ENCODE peak calls at places on chromosomes 12 and 14, in seven cellular contexts. One of them, this sample, is unnamed. For H3K36me3, the result is how much of the 10 kb centered on the place peaks cover.

GRCh38 chr14:55412686-55413085 is 1.1 kb upstream of the ATG14 start:
- DNase-seq in mucosa of descending colon: no peak
- DNase-seq in GM12878: no peak
- DNase-seq in neuronal stem cell: no peak
- DNase-seq in breast epithelium: no peak
- DNase-seq in heart right ventricle: no peak
- DNase-seq in effector memory CD4-positive, alpha-beta T cell: no peak
- DNase-seq in this sample: no peak

GRCh38 chr14:94543450-94544123 is 17.7 kb upstream of the SERPINA4 start:
- DNase-seq in mucosa of descending colon: no peak
- DNase-seq in GM12878: no peak
- DNase-seq in neuronal stem cell: no peak
- DNase-seq in breast epithelium: no peak
- DNase-seq in heart right ventricle: no peak
- DNase-seq in effector memory CD4-positive, alpha-beta T cell: no peak
- DNase-seq in this sample: no peak

GRCh38 chr12:131916306-131917138 is 12.6 kb upstream of the PUS1 start:
- DNase-seq in mucosa of descending colon: no peak
- DNase-seq in GM12878: no peak
- DNase-seq in neuronal stem cell: no peak
- DNase-seq in breast epithelium: no peak
- DNase-seq in heart right ventricle: no peak
- DNase-seq in effector memory CD4-positive, alpha-beta T cell: no peak
- DNase-seq in this sample: no peak

GRCh38 chr12:117152793-117153775 is 37.2 kb downstream of the FBXO21 start:
- DNase-seq in mucosa of descending colon: no peak
- DNase-seq in GM12878: no peak
- DNase-seq in neuronal stem cell: no peak
- DNase-seq in breast epithelium: no peak
- DNase-seq in heart right ventricle: peak
- DNase-seq in effector memory CD4-positive, alpha-beta T cell: no peak
- DNase-seq in this sample: no peak

GRCh38 chr12:66428261-66428660 is 126.0 kb downstream of the HELB start:
- DNase-seq in mucosa of descending colon: no peak
- DNase-seq in GM12878: no peak
- DNase-seq in neuronal stem cell: no peak
- DNase-seq in breast epithelium: no peak
- DNase-seq in heart right ventricle: no peak
- DNase-seq in effector memory CD4-positive, alpha-beta T cell: no peak
- DNase-seq in this sample: no peak

GRCh38 chr12:88142610-88142991 is 494 bp downstream of the TMTC3 start:
- DNase-seq in mucosa of descending colon: peak
- DNase-seq in GM12878: no peak
- DNase-seq in neuronal stem cell: no peak
- DNase-seq in breast epithelium: no peak
- DNase-seq in heart right ventricle: peak
- DNase-seq in effector memory CD4-positive, alpha-beta T cell: no peak
- DNase-seq in this sample: peak

GRCh38 chr12:9606247-9606646 is 1.5 kb downstream of the KLRB1 start:
- DNase-seq in mucosa of descending colon: no peak
- DNase-seq in GM12878: no peak
- DNase-seq in neuronal stem cell: no peak
- DNase-seq in breast epithelium: no peak
- DNase-seq in heart right ventricle: no peak
- DNase-seq in effector memory CD4-positive, alpha-beta T cell: no peak
- DNase-seq in this sample: no peak

GRCh38 chr12:92034858-92035401 is 110.7 kb downstream of the BTG1 start:
- DNase-seq in mucosa of descending colon: peak
- DNase-seq in GM12878: peak
- DNase-seq in neuronal stem cell: no peak
- DNase-seq in breast epithelium: peak
- DNase-seq in heart right ventricle: peak
- DNase-seq in effector memory CD4-positive, alpha-beta T cell: peak
- DNase-seq in this sample: peak

GRCh38 chr12:11022520-11022919 is at the start of gene TAS2R19:
- DNase-seq in mucosa of descending colon: no peak
- DNase-seq in GM12878: no peak
- DNase-seq in neuronal stem cell: no peak
- DNase-seq in breast epithelium: no peak
- DNase-seq in heart right ventricle: no peak
- DNase-seq in effector memory CD4-positive, alpha-beta T cell: no peak
- DNase-seq in this sample: no peak

GRCh38 chr12:24617471-24617870 is 331.4 kb downstream of the BCAT1 start:
- DNase-seq in mucosa of descending colon: no peak
- DNase-seq in GM12878: no peak
- DNase-seq in neuronal stem cell: no peak
- DNase-seq in breast epithelium: no peak
- DNase-seq in heart right ventricle: no peak
- DNase-seq in effector memory CD4-positive, alpha-beta T cell: no peak
- DNase-seq in this sample: no peak

GRCh38 chr12:123494124-123494843 is 36.3 kb downstream of the SNRNP35 start:
- DNase-seq in mucosa of descending colon: no peak
- DNase-seq in GM12878: no peak
- DNase-seq in neuronal stem cell: no peak
- DNase-seq in breast epithelium: no peak
- DNase-seq in heart right ventricle: no peak
- DNase-seq in effector memory CD4-positive, alpha-beta T cell: no peak
- DNase-seq in this sample: no peak

GRCh38 chr12:68613209-68613904 is 2.7 kb downstream of the RAP1B start:
- DNase-seq in mucosa of descending colon: no peak
- DNase-seq in GM12878: no peak
- DNase-seq in neuronal stem cell: no peak
- DNase-seq in breast epithelium: no peak
- DNase-seq in heart right ventricle: no peak
- DNase-seq in effector memory CD4-positive, alpha-beta T cell: peak
- DNase-seq in this sample: no peak

GRCh38 chr12:117855165-117855564 is 113.6 kb downstream of the KSR2 start:
- DNase-seq in mucosa of descending colon: no peak
- DNase-seq in GM12878: no peak
- DNase-seq in neuronal stem cell: no peak
- DNase-seq in breast epithelium: no peak
- DNase-seq in heart right ventricle: no peak
- DNase-seq in effector memory CD4-positive, alpha-beta T cell: no peak
- DNase-seq in this sample: no peak

GRCh38 chr14:67932708-67933107 is 113.1 kb downstream of the RAD51B start:
- DNase-seq in mucosa of descending colon: no peak
- DNase-seq in GM12878: no peak
- DNase-seq in neuronal stem cell: no peak
- DNase-seq in breast epithelium: no peak
- DNase-seq in heart right ventricle: no peak
- DNase-seq in effector memory CD4-positive, alpha-beta T cell: no peak
- DNase-seq in this sample: no peak

GRCh38 chr14:67926821-67927220 is 107.2 kb downstream of the RAD51B start:
- DNase-seq in mucosa of descending colon: no peak
- DNase-seq in GM12878: no peak
- DNase-seq in neuronal stem cell: no peak
- DNase-seq in breast epithelium: no peak
- DNase-seq in heart right ventricle: no peak
- DNase-seq in effector memory CD4-positive, alpha-beta T cell: no peak
- DNase-seq in this sample: no peak

GRCh38 chr14:67934087-67934486 is 114.5 kb downstream of the RAD51B start:
- DNase-seq in mucosa of descending colon: no peak
- DNase-seq in GM12878: peak
- DNase-seq in neuronal stem cell: peak
- DNase-seq in breast epithelium: no peak
- DNase-seq in heart right ventricle: peak
- DNase-seq in effector memory CD4-positive, alpha-beta T cell: no peak
- DNase-seq in this sample: no peak

GRCh38 chr14:67928375-67928774 is 108.8 kb downstream of the RAD51B start:
- DNase-seq in mucosa of descending colon: no peak
- DNase-seq in GM12878: no peak
- DNase-seq in neuronal stem cell: no peak
- DNase-seq in breast epithelium: no peak
- DNase-seq in heart right ventricle: no peak
- DNase-seq in effector memory CD4-positive, alpha-beta T cell: no peak
- DNase-seq in this sample: no peak
- H3K36me3 ChIP-seq in mucosa of descending colon: under half
- H3K36me3 ChIP-seq in GM12878: under half
- H3K36me3 ChIP-seq in neuronal stem cell: under half
- H3K36me3 ChIP-seq in breast epithelium: under half
- H3K36me3 ChIP-seq in heart right ventricle: under half
- H3K36me3 ChIP-seq in effector memory CD4-positive, alpha-beta T cell: under half
- H3K36me3 ChIP-seq in this sample: under half

GRCh38 chr12:110029290-110029689 is 19.0 kb downstream of the C12orf76 start:
- DNase-seq in mucosa of descending colon: no peak
- DNase-seq in GM12878: no peak
- DNase-seq in neuronal stem cell: no peak
- DNase-seq in breast epithelium: no peak
- DNase-seq in heart right ventricle: no peak
- DNase-seq in effector memory CD4-positive, alpha-beta T cell: no peak
- DNase-seq in this sample: no peak

GRCh38 chr12:110023634-110024023 is 24.4 kb downstream of the ANKRD13A start:
- DNase-seq in mucosa of descending colon: no peak
- DNase-seq in GM12878: no peak
- DNase-seq in neuronal stem cell: no peak
- DNase-seq in breast epithelium: no peak
- DNase-seq in heart right ventricle: no peak
- DNase-seq in effector memory CD4-positive, alpha-beta T cell: no peak
- DNase-seq in this sample: no peak

GRCh38 chr12:110022980-110023633 is 23.9 kb downstream of the ANKRD13A start:
- DNase-seq in mucosa of descending colon: no peak
- DNase-seq in GM12878: no peak
- DNase-seq in neuronal stem cell: no peak
- DNase-seq in breast epithelium: peak
- DNase-seq in heart right ventricle: no peak
- DNase-seq in effector memory CD4-positive, alpha-beta T cell: no peak
- DNase-seq in this sample: no peak

DNA sequence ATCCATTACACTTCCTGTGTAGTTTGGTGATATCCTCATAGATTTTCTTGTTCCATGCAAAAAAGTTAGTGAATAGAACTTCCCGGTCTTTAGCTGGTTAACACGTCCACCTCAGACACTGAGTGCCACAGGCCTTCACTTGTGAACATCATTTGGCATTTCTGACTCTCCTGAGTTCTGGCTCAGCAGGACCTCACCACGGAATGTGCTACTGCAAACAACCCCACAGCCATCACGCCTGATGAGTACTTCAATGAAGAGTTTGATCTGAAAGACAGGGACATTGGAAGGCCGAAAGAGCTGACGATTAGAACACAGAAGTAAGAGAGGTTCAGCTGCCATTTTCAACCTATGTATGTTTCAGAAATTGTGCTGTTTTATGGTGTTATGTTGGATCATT is 20.0 kb downstream of the C12orf76 start:
- DNase-seq in mucosa of descending colon: no peak
- DNase-seq in GM12878: no peak
- DNase-seq in neuronal stem cell: no peak
- DNase-seq in breast epithelium: no peak
- DNase-seq in heart right ventricle: no peak
- DNase-seq in effector memory CD4-positive, alpha-beta T cell: no peak
- DNase-seq in this sample: no peak
- H3K36me3 ChIP-seq in mucosa of descending colon: under half
- H3K36me3 ChIP-seq in GM12878: under half
- H3K36me3 ChIP-seq in neuronal stem cell: under half
- H3K36me3 ChIP-seq in breast epithelium: under half
- H3K36me3 ChIP-seq in heart right ventricle: under half
- H3K36me3 ChIP-seq in effector memory CD4-positive, alpha-beta T cell: half or more
- H3K36me3 ChIP-seq in this sample: half or more

GRCh38 chr12:6860942-6861341 is 6.4 kb upstream of the TPI1 start:
- DNase-seq in mucosa of descending colon: no peak
- DNase-seq in GM12878: no peak
- DNase-seq in neuronal stem cell: no peak
- DNase-seq in breast epithelium: no peak
- DNase-seq in heart right ventricle: no peak
- DNase-seq in effector memory CD4-positive, alpha-beta T cell: no peak
- DNase-seq in this sample: no peak

GRCh38 chr12:6863033-6863432 is 4.3 kb upstream of the TPI1 start:
- DNase-seq in mucosa of descending colon: no peak
- DNase-seq in GM12878: no peak
- DNase-seq in neuronal stem cell: no peak
- DNase-seq in breast epithelium: no peak
- DNase-seq in heart right ventricle: no peak
- DNase-seq in effector memory CD4-positive, alpha-beta T cell: no peak
- DNase-seq in this sample: no peak

GRCh38 chr12:6863586-6864321 is 3.6 kb upstream of the TPI1 start:
- DNase-seq in mucosa of descending colon: no peak
- DNase-seq in GM12878: no peak
- DNase-seq in neuronal stem cell: no peak
- DNase-seq in breast epithelium: no peak
- DNase-seq in heart right ventricle: no peak
- DNase-seq in effector memory CD4-positive, alpha-beta T cell: no peak
- DNase-seq in this sample: no peak

GRCh38 chr12:6860116-6860515 is 7.2 kb upstream of the TPI1 start:
- DNase-seq in mucosa of descending colon: no peak
- DNase-seq in GM12878: no peak
- DNase-seq in neuronal stem cell: no peak
- DNase-seq in breast epithelium: no peak
- DNase-seq in heart right ventricle: no peak
- DNase-seq in effector memory CD4-positive, alpha-beta T cell: no peak
- DNase-seq in this sample: no peak

DNA sequence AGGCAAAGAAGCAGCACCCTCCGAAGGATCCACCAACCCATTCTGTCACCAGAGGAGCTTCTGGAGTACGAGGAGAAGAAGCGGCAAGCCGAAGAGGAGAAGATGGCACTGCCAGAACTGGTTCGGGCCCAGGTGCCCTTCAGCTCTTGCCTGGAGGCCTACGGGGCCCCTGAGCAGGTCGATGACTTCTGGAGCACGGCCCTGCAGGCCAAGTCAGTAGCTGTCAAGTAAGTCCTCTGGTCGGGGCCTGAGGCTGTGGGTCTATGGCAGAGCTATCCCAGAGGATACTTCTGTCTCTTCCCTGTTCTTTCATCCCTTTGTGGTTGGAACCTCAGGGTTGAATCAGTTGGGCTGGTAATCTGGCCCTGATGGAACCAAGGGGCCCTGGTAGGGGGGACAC is 5.9 kb upstream of the TPI1 start:
- DNase-seq in mucosa of descending colon: no peak
- DNase-seq in GM12878: no peak
- DNase-seq in neuronal stem cell: no peak
- DNase-seq in breast epithelium: no peak
- DNase-seq in heart right ventricle: no peak
- DNase-seq in effector memory CD4-positive, alpha-beta T cell: no peak
- DNase-seq in this sample: no peak
- H3K36me3 ChIP-seq in mucosa of descending colon: under half
- H3K36me3 ChIP-seq in GM12878: under half
- H3K36me3 ChIP-seq in neuronal stem cell: half or more
- H3K36me3 ChIP-seq in breast epithelium: under half
- H3K36me3 ChIP-seq in heart right ventricle: under half
- H3K36me3 ChIP-seq in effector memory CD4-positive, alpha-beta T cell: half or more
- H3K36me3 ChIP-seq in this sample: half or more

GRCh38 chr12:56720696-56721615 is 4.1 kb downstream of the NACA start:
- DNase-seq in mucosa of descending colon: no peak
- DNase-seq in GM12878: no peak
- DNase-seq in neuronal stem cell: no peak
- DNase-seq in breast epithelium: no peak
- DNase-seq in heart right ventricle: no peak
- DNase-seq in effector memory CD4-positive, alpha-beta T cell: no peak
- DNase-seq in this sample: no peak

GRCh38 chr12:56723889-56724659 is 1.0 kb downstream of the NACA start:
- DNase-seq in mucosa of descending colon: peak
- DNase-seq in GM12878: no peak
- DNase-seq in neuronal stem cell: no peak
- DNase-seq in breast epithelium: peak
- DNase-seq in heart right ventricle: peak
- DNase-seq in effector memory CD4-positive, alpha-beta T cell: no peak
- DNase-seq in this sample: peak

GRCh38 chr12:56722832-56723231 is 2.3 kb downstream of the NACA start:
- DNase-seq in mucosa of descending colon: no peak
- DNase-seq in GM12878: no peak
- DNase-seq in neuronal stem cell: no peak
- DNase-seq in breast epithelium: no peak
- DNase-seq in heart right ventricle: no peak
- DNase-seq in effector memory CD4-positive, alpha-beta T cell: no peak
- DNase-seq in this sample: no peak

GRCh38 chr12:56723352-56723751 is 1.7 kb downstream of the NACA start:
- DNase-seq in mucosa of descending colon: no peak
- DNase-seq in GM12878: no peak
- DNase-seq in neuronal stem cell: no peak
- DNase-seq in breast epithelium: no peak
- DNase-seq in heart right ventricle: no peak
- DNase-seq in effector memory CD4-positive, alpha-beta T cell: no peak
- DNase-seq in this sample: no peak

GRCh38 chr12:56721721-56722120 is 3.4 kb downstream of the NACA start:
- DNase-seq in mucosa of descending colon: no peak
- DNase-seq in GM12878: no peak
- DNase-seq in neuronal stem cell: no peak
- DNase-seq in breast epithelium: no peak
- DNase-seq in heart right ventricle: no peak
- DNase-seq in effector memory CD4-positive, alpha-beta T cell: no peak
- DNase-seq in this sample: no peak
- H3K36me3 ChIP-seq in mucosa of descending colon: under half
- H3K36me3 ChIP-seq in GM12878: under half
- H3K36me3 ChIP-seq in neuronal stem cell: under half
- H3K36me3 ChIP-seq in breast epithelium: under half
- H3K36me3 ChIP-seq in heart right ventricle: under half
- H3K36me3 ChIP-seq in effector memory CD4-positive, alpha-beta T cell: under half
- H3K36me3 ChIP-seq in this sample: half or more

This sample was measured in stomach.